ENCODE peak calls at places on chromosomes 6 and 20, in seven cellular contexts. V is NCI-H345; Y is NCI-H1105 treated with DMSO at 0.1 percent for 48 hours; G is IMR-90; E is retina; X is stimulated activated CD8-positive, alpha-beta memory T cell treated with anti-CD3 and anti-CD28 coated beads, Interleukin-7, amount 100 ng/mL, for 1 hour; N is CD8-positive, alpha-beta T cell. Z is an unnamed sample.

GRCh38 chr6:14824835-14825223 is 421.0 kb upstream of the JARID2 start:
- DNase-seq in Y (peak), E (no peak), V (no peak), X (no peak), N (no peak), G (no peak), Z (no peak)

GRCh38 chr20:49562341-49563014 is 5.5 kb downstream of the PTGIS start:
- DNase-seq in N (no peak), G (peak), Y (no peak), E (no peak), X (no peak), V (no peak), Z (no peak)

GRCh38 chr6:117440558-117441525 is 15.1 kb upstream of the ROS1 start:
- DNase-seq in N (no peak), E (no peak), Y (no peak), V (no peak), G (peak), X (no peak), Z (peak)

GRCh38 chr6:87487555-87487954 is 14.8 kb downstream of the SLC35A1 start:
- DNase-seq in V (no peak), E (no peak), X (no peak), Y (no peak), N (no peak), G (peak), Z (no peak)

GRCh38 chr20:20457392-20458126 is 89.7 kb downstream of the INSM1 start:
- DNase-seq in E (no peak), V (peak), N (no peak), X (no peak), G (peak), Y (no peak), Z (no peak)

GRCh38 chr20:14550655-14551054 is 213.2 kb upstream of the FLRT3 start:
- DNase-seq in Y (no peak), G (no peak), E (no peak), X (no peak), V (no peak), N (no peak), Z (no peak)

GRCh38 chr20:22801528-22801927 is 217.2 kb upstream of the FOXA2 start:
- DNase-seq in V (no peak), X (no peak), E (no peak), N (no peak), G (no peak), Y (no peak), Z (no peak)

GRCh38 chr6:22363166-22363965 is 66.5 kb upstream of the PRL start:
- DNase-seq in E (no peak), N (no peak), X (no peak), Y (peak), V (peak), G (no peak), Z (no peak)

GRCh38 chr6:55082021-55082420 is 92.3 kb upstream of the HCRTR2 start:
- DNase-seq in G (no peak), N (no peak), X (no peak), E (no peak), Y (no peak), V (no peak), Z (peak)

GRCh38 chr20:61722146-61722678 is 343.5 kb downstream of the TAF4 start:
- DNase-seq in Y (no peak), V (no peak), E (no peak), G (no peak), X (no peak), N (no peak), Z (no peak)

GRCh38 chr20:51508158-51508557 is 34.4 kb downstream of the NFATC2 start:
- DNase-seq in E (no peak), V (no peak), Y (no peak), N (no peak), X (no peak), G (no peak), Z (no peak)

GRCh38 chr6:97053643-97054411 is 129.3 kb downstream of the KLHL32 start:
- DNase-seq in E (no peak), G (peak), Y (peak), V (no peak), X (no peak), N (no peak), Z (peak)

GRCh38 chr6:169503556-169503955 is 198.3 kb downstream of the WDR27 start:
- DNase-seq in G (no peak), X (no peak), V (no peak), E (no peak), N (no peak), Y (no peak), Z (no peak)

GRCh38 chr6:44245912-44246662 is 814 bp upstream of the HSP90AB1 start:
- DNase-seq in X (peak), E (peak), G (peak), N (peak), Y (peak), V (peak), Z (peak)

GRCh38 chr6:30130887-30131862 is 4.8 kb upstream of the TRIM40 start:
- DNase-seq in N (peak), E (peak), V (peak), Y (peak), G (peak), X (peak), Z (peak)

GRCh38 chr6:131918650-131919355 is 32.4 kb downstream of the CCN2 start:
- DNase-seq in E (no peak), Y (no peak), N (no peak), G (no peak), X (no peak), V (no peak), Z (no peak)

GRCh38 chr6:51753635-51754034 is 333.8 kb downstream of the PKHD1 start:
- DNase-seq in Y (no peak), G (no peak), N (no peak), V (no peak), X (no peak), E (peak), Z (no peak)

GRCh38 chr6:166398348-166398747 is 15.6 kb upstream of the MPC1 start:
- DNase-seq in V (no peak), X (no peak), N (no peak), Y (no peak), G (no peak), E (no peak), Z (no peak)

GRCh38 chr6:170111141-170111664 is 179.7 kb downstream of the DLL1 start:
- DNase-seq in X (no peak), E (no peak), N (no peak), Y (no peak), G (no peak), V (no peak), Z (no peak)

GRCh38 chr6:81655696-81656095 is 96.8 kb downstream of the TENT5A start:
- DNase-seq in E (no peak), V (no peak), Y (no peak), G (peak), X (no peak), N (no peak), Z (no peak)

GRCh38 chr6:72218125-72218524 is 331.8 kb downstream of the RIMS1 start:
- DNase-seq in V (peak), E (peak), X (no peak), N (no peak), Y (peak), G (peak), Z (peak)

GRCh38 chr6:47034421-47034820 is 7.7 kb downstream of the ADGRF1 start:
- DNase-seq in G (no peak), Y (no peak), N (no peak), V (no peak), E (no peak), X (no peak), Z (no peak)

GRCh38 chr20:43752561-43753301 is 25.9 kb upstream of the GTSF1L start:
- DNase-seq in Y (no peak), V (no peak), G (peak), N (no peak), E (no peak), X (no peak), Z (no peak)

GRCh38 chr6:52975580-52975979 is 19.5 kb downstream of the GSTA4 start:
- DNase-seq in Y (no peak), G (peak), X (no peak), E (no peak), V (no peak), N (no peak), Z (no peak)

GRCh38 chr6:80690611-80691090 is 584.2 kb downstream of the BCKDHB start:
- DNase-seq in X (no peak), Y (no peak), N (no peak), E (no peak), V (no peak), G (peak), Z (no peak)

GRCh38 chr6:5190467-5190866 is 70.3 kb downstream of the LYRM4 start:
- DNase-seq in X (no peak), V (no peak), G (peak), E (peak), N (no peak), Y (no peak), Z (no peak)

GRCh38 chr20:1509237-1509636 is 18.0 kb upstream of the SIRPB2 start:
- DNase-seq in E (no peak), G (peak), V (no peak), Y (peak), X (no peak), N (peak), Z (no peak)

GRCh38 chr6:44634321-44634720 is 246.8 kb downstream of the CDC5L start:
- DNase-seq in X (no peak), E (no peak), V (no peak), N (no peak), G (no peak), Y (no peak), Z (no peak)

GRCh38 chr6:15588966-15589634 is 73.7 kb downstream of the DTNBP1 start:
- DNase-seq in G (peak), N (no peak), Y (no peak), X (no peak), V (no peak), E (no peak), Z (no peak)

GRCh38 chr6:113375950-113376846 is 480.9 kb upstream of the MARCKS start:
- DNase-seq in E (no peak), N (no peak), V (no peak), G (peak), X (no peak), Y (no peak), Z (no peak)

GRCh38 chr20:50691585-50692552 is 527 bp upstream of the RIPOR3 start:
- DNase-seq in Y (no peak), X (no peak), G (peak), N (no peak), E (peak), V (no peak), Z (no peak)

GRCh38 chr6:125584468-125584939 is 164.9 kb upstream of the HEY2 start:
- DNase-seq in G (peak), V (peak), E (peak), N (no peak), Y (no peak), X (no peak), Z (no peak)

GRCh38 chr6:37535701-37536461 is 36.2 kb upstream of the CCDC167 start:
- DNase-seq in Y (peak), N (no peak), G (no peak), E (peak), X (no peak), V (peak), Z (peak)

GRCh38 chr20:45052698-45053440 is 48.1 kb downstream of the KCNS1 start:
- DNase-seq in N (no peak), V (no peak), X (no peak), G (peak), E (no peak), Y (no peak), Z (no peak)

GRCh38 chr20:48298851-48299484 is 513.7 kb upstream of the SULF2 start:
- DNase-seq in G (peak), X (no peak), Y (peak), V (peak), E (no peak), N (no peak), Z (peak)

GRCh38 chr20:51276331-51276730 is 253.4 kb upstream of the KCNG1 start:
- DNase-seq in G (no peak), E (no peak), X (no peak), Y (no peak), V (no peak), N (no peak), Z (no peak)

GRCh38 chr6:16803294-16804006 is 42.2 kb upstream of the ATXN1 start:
- DNase-seq in N (no peak), X (no peak), V (no peak), Y (no peak), E (peak), G (peak), Z (no peak)

GRCh38 chr6:64831680-64832079 is 875.3 kb downstream of the EYS start:
- DNase-seq in Y (no peak), G (no peak), V (no peak), X (no peak), N (no peak), E (no peak), Z (no peak)

GRCh38 chr6:149483302-149483701 is 1.5 kb downstream of the ZC3H12D start:
- DNase-seq in N (no peak), V (no peak), G (no peak), X (no peak), E (no peak), Y (no peak), Z (no peak)

GRCh38 chr20:21554985-21555384 is 41.1 kb upstream of the NKX2-2 start:
- DNase-seq in Y (peak), E (no peak), X (no peak), N (no peak), G (no peak), V (no peak), Z (no peak)